ENCODE peak calls at places on chromosomes 2 and 18, in four cellular contexts. K is cardiac fibroblast, X is kidney, C is endothelial cell. L is an unnamed sample.

GRCh38 chr18:47944972-47945843 is 14.7 kb upstream of the SMAD2 start:
- DNase-seq in K (peak; percentile 60), X (no peak), C (no peak), L (peak; percentile 86)

GRCh38 chr2:217593732-217594131 is 409.1 kb downstream of the TNS1 start:
- DNase-seq in K (no peak), X (no peak), C (no peak), L (no peak)

GRCh38 chr2:101357386-101357785 is 29.9 kb downstream of the CREG2 start:
- DNase-seq in K (no peak), X (no peak), C (no peak), L (no peak)

GRCh38 chr2:128660836-128661235 is 342.2 kb upstream of the HS6ST1 start:
- DNase-seq in K (no peak), X (peak; percentile 41), C (no peak), L (no peak)

GRCh38 chr2:156340818-156341481 is 8.4 kb upstream of the NR4A2 start:
- DNase-seq in K (peak; percentile 53), X (no peak), C (no peak), L (no peak)

GRCh38 chr2:26481705-26482104 is 3.8 kb upstream of the OTOF start:
- DNase-seq in K (no peak), X (no peak), C (no peak), L (no peak)

GRCh38 chr2:65032016-65032975 is 23.9 kb upstream of the CEP68 start:
- DNase-seq in K (peak; percentile 13), X (no peak), C (no peak), L (no peak)

GRCh38 chr2:157849591-157849990 is 26.5 kb downstream of the ACVR1 start:
- DNase-seq in K (no peak), X (no peak), C (no peak), L (no peak)

GRCh38 chr2:168633200-168633599 is 169.2 kb upstream of the NOSTRIN start:
- DNase-seq in K (peak; percentile 66), X (no peak), C (no peak), L (no peak)

GRCh38 chr2:193824474-193824873 is 1629.7 kb upstream of the TMEFF2 start:
- DNase-seq in K (peak; percentile 70), X (no peak), C (no peak), L (peak; percentile 89)

GRCh38 chr2:172643142-172643541 is 87.3 kb downstream of the PDK1 start:
- DNase-seq in K (no peak), X (no peak), C (no peak), L (peak; percentile 15)

GRCh38 chr2:61950133-61950560 is 44.7 kb downstream of the COMMD1 start:
- DNase-seq in K (no peak), X (no peak), C (no peak), L (no peak)

GRCh38 chr2:61949458-61950107 is 44.1 kb downstream of the COMMD1 start:
- DNase-seq in K (no peak), X (no peak), C (no peak), L (no peak)

GRCh38 chr2:61950571-61951315 is 45.3 kb downstream of the COMMD1 start:
- DNase-seq in K (no peak), X (no peak), C (no peak), L (no peak)

GRCh38 chr2:61951876-61952275 is 46.4 kb downstream of the COMMD1 start:
- DNase-seq in K (no peak), X (no peak), C (no peak), L (no peak)

GRCh38 chr2:61952291-61952690 is 46.8 kb downstream of the COMMD1 start:
- DNase-seq in K (no peak), X (no peak), C (no peak), L (no peak)
- TF ChIP-seq CTCF in K (no peak), X (no peak), C (no peak), L (no peak)

GRCh38 chr2:21369787-21370186 is 246.0 kb downstream of the TDRD15 start:
- DNase-seq in K (no peak), X (no peak), C (no peak), L (no peak)

GRCh38 chr2:21371499-21372003 is 247.8 kb downstream of the TDRD15 start:
- DNase-seq in K (no peak), X (no peak), C (no peak), L (no peak)

GRCh38 chr2:21367421-21367820 is 243.7 kb downstream of the TDRD15 start:
- DNase-seq in K (no peak), X (no peak), C (no peak), L (no peak)

GRCh38 chr2:21372654-21373053 is 248.9 kb downstream of the TDRD15 start:
- DNase-seq in K (no peak), X (no peak), C (peak; percentile 34), L (no peak)
- TF ChIP-seq CTCF in K (no peak), X (peak; percentile 23), C (peak; percentile 42), L (peak; percentile 68)

DNA sequence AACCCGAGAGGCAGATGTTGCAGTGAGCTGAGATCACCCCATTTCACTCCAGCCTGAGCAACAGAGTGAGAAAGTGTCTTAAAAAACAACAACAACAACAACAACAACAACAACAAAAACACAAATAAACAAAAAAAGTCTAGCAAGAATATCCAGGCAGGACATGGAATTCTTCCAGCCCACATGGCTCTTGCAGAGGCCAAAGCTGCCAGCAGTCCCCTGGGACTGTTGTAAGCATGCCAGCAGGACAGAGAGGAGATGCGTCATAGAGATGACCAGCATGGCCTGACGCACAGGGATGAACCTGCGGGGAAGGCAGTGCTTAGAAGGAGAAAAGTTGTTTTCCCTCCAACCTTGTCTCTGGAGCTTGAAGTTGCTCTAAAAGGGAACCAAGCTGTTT is 182.3 kb upstream of the PGAP1 start:
- DNase-seq in K (peak; percentile 93), X (peak; percentile 88), C (no peak), L (no peak)
- TF ChIP-seq CTCF in K (no peak), X (no peak), C (no peak), L (no peak)

DNA sequence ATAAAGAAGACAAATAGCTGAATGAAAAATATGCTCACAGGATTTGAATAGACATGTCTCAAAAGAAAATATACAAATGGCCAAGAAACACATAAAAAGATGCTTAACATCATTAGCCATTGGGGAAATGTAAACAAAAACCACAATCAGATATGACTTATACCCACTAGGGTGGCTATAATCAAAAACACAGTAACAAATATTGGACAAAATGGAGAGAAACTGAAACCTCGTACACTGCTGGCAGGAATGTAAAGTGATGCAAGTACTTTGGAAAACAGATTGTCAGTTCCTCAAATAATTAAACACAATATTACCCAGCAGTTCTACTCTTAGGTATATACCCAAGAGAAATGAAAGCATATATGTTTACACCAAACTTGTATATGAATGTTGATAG is 213.0 kb downstream of the PHLPP1 start:
- DNase-seq in K (peak; percentile 11), X (no peak), C (no peak), L (no peak)
- TF ChIP-seq CTCF in K (no peak), X (no peak), C (no peak), L (no peak)

GRCh38 chr2:235497096-235497495 is 3.3 kb downstream of the AGAP1 start:
- DNase-seq in K (no peak), X (no peak), C (no peak), L (no peak)

GRCh38 chr2:235500761-235501662 is 7.2 kb downstream of the AGAP1 start:
- DNase-seq in K (peak; percentile 59), X (no peak), C (no peak), L (no peak)

GRCh38 chr2:235500110-235500760 is 6.4 kb downstream of the AGAP1 start:
- DNase-seq in K (no peak), X (no peak), C (no peak), L (no peak)

GRCh38 chr2:235499306-235499812 is 5.5 kb downstream of the AGAP1 start:
- DNase-seq in K (no peak), X (no peak), C (no peak), L (no peak)

GRCh38 chr2:235498556-235499305 is 4.9 kb downstream of the AGAP1 start:
- DNase-seq in K (no peak), X (no peak), C (peak; percentile 30), L (no peak)
- TF ChIP-seq CTCF in K (no peak), X (peak; percentile 22), C (no peak), L (no peak)

GRCh38 chr2:201255468-201255867 is 4.9 kb upstream of the CASP8 start:
- DNase-seq in K (no peak), X (no peak), C (no peak), L (no peak)
- TF ChIP-seq CTCF in K (no peak), X (no peak), C (no peak), L (no peak)

GRCh38 chr18:49894827-49895226 is 81.5 kb upstream of the ACAA2 start:
- DNase-seq in K (no peak), X (no peak), C (no peak), L (no peak)

GRCh38 chr18:49904871-49905555 is 91.7 kb upstream of the ACAA2 start:
- DNase-seq in K (no peak), X (no peak), C (no peak), L (no peak)

GRCh38 chr18:49898421-49898820 is 85.1 kb upstream of the ACAA2 start:
- DNase-seq in K (peak; percentile 79), X (no peak), C (peak; percentile 66), L (no peak)

GRCh38 chr18:49901862-49902340 is 88.6 kb upstream of the ACAA2 start:
- DNase-seq in K (no peak), X (no peak), C (no peak), L (no peak)

GRCh38 chr18:49899647-49900330 is 86.5 kb upstream of the ACAA2 start:
- DNase-seq in K (no peak), X (no peak), C (peak; percentile 18), L (no peak)
- TF ChIP-seq CTCF in K (no peak), X (no peak), C (no peak), L (no peak)

GRCh38 chr2:226079677-226080076 is 680.2 kb downstream of the NYAP2 start:
- DNase-seq in K (peak; percentile 78), X (no peak), C (no peak), L (peak; percentile 98)
- TF ChIP-seq CTCF in K (no peak), X (no peak), C (no peak), L (no peak)

DNA sequence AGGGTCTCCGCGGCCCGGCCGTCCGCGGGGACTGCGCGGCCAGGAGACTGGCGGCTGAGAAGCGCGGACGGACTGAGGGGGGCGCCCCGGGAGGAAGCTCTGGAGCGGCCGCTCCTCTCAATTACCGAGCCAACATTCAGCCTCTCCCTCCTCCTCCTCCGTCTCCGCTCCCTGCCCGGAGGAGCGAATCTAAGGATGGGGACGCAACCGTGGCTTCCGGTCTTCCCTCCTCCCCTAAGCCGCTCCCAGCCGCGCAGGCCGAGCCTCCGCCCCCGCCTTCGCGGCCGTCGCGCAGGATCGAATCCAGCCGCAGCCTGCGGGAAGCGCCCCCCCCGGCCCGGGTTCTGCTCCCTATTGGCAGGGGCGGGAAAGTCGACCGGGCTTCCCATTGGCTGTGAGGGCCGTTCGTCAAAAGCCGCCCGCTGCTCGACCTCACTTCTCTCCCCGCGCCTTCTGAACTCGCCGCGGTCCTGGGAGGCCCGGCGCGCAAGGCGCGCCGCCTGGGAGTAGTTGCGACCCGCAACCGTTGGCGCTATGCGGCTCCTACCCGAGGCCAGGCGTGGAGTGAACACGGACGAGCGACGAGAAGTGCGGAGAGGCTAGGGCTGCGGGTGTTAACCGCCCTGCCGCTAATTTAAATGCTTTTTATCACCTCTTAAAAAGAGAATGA is at the start of gene HNRNPLL:
- DNase-seq in K (peak; percentile 99), X (peak; percentile 99), C (peak; percentile 100), L (peak; percentile 57)
- TF ChIP-seq CTCF in K (no peak), X (no peak), C (no peak), L (no peak)

L was measured in keratinocyte.